ENCODE peak calls at places on chromosomes 12 and 14, in four cellular contexts. J is naive thymus-derived CD8-positive, alpha-beta T cell; L is COR-L47; G is nephron progenitor cell. H is an unnamed sample.

GRCh38 chr14:65555358-65555757 is 142.8 kb downstream of the FUT8 start:
- DNase-seq in J (no peak), L (no peak), G (no peak), H (no peak)

GRCh38 chr14:74616996-74617700 is 5.1 kb upstream of the LTBP2 start:
- DNase-seq in J (no peak), L (no peak), G (no peak), H (no peak)

GRCh38 chr12:131800594-131801135 is 27.5 kb upstream of the MMP17 start:
- DNase-seq in J (no peak), L (no peak), G (no peak), H (no peak)

GRCh38 chr12:3042394-3042793 is 34.8 kb upstream of the TSPAN9 start:
- DNase-seq in J (no peak), L (no peak), G (no peak), H (no peak)

GRCh38 chr12:51240971-51241370 is 2.3 kb downstream of the DAZAP2 start:
- DNase-seq in J (no peak), L (no peak), G (no peak), H (no peak)

GRCh38 chr12:6370994-6371754 is 4.2 kb downstream of the SCNN1A start:
- DNase-seq in J (no peak), L (peak), G (peak), H (no peak)

GRCh38 chr14:40280652-40281051 is 848.4 kb upstream of the FBXO33 start:
- DNase-seq in J (no peak), L (no peak), G (no peak), H (no peak)

GRCh38 chr12:22971247-22971646 is 346.3 kb downstream of the ETNK1 start:
- DNase-seq in J (no peak), L (no peak), G (no peak), H (no peak)

GRCh38 chr12:25997401-25997973 is 39.0 kb downstream of the RASSF8 start:
- DNase-seq in J (no peak), L (no peak), G (no peak), H (peak)

GRCh38 chr14:94011795-94012194 is 14.3 kb upstream of the OTUB2 start:
- DNase-seq in J (no peak), L (peak), G (no peak), H (no peak)

GRCh38 chr12:132483612-132484011 is 6.3 kb upstream of the FBRSL1 start:
- DNase-seq in J (no peak), L (no peak), G (no peak), H (no peak)